ENCODE peak calls at places on chromosomes 13 and 19, in seven cellular contexts. One of them, this sample, is unnamed.
A peak's percentile ranks its signal among the peaks of the same experiment; 100 is the strongest.

GRCh38 chr13:77056382-77056781 is 29.4 kb upstream of the FBXL3 start:
- DNase-seq in astrocyte of the spinal cord: no peak
- DNase-seq in left ventricle myocardium inferior: no peak
- DNase-seq in RWPE1: no peak
- DNase-seq in CD8-positive, alpha-beta T cell: no peak
- DNase-seq in CD4-positive, alpha-beta T cell: no peak
- DNase-seq in NB4: no peak
- DNase-seq in this sample: no peak

GRCh38 chr13:23578411-23579071 is 8.3 kb downstream of the TNFRSF19 start:
- DNase-seq in astrocyte of the spinal cord: peak; percentile 77
- DNase-seq in left ventricle myocardium inferior: peak; percentile 82
- DNase-seq in RWPE1: peak; percentile 34
- DNase-seq in CD8-positive, alpha-beta T cell: peak; percentile 60
- DNase-seq in CD4-positive, alpha-beta T cell: peak; percentile 48
- DNase-seq in NB4: peak; percentile 71
- DNase-seq in this sample: peak; percentile 54

GRCh38 chr19:53982056-53982455 is 9.4 kb upstream of the CACNG6 start:
- DNase-seq in astrocyte of the spinal cord: no peak
- DNase-seq in left ventricle myocardium inferior: no peak
- DNase-seq in RWPE1: no peak
- DNase-seq in CD8-positive, alpha-beta T cell: no peak
- DNase-seq in CD4-positive, alpha-beta T cell: no peak
- DNase-seq in NB4: no peak
- DNase-seq in this sample: no peak

GRCh38 chr13:33123066-33123940 is 107.1 kb downstream of the KL start:
- DNase-seq in astrocyte of the spinal cord: no peak
- DNase-seq in left ventricle myocardium inferior: peak; percentile 48
- DNase-seq in RWPE1: no peak
- DNase-seq in CD8-positive, alpha-beta T cell: no peak
- DNase-seq in CD4-positive, alpha-beta T cell: no peak
- DNase-seq in NB4: peak; percentile 61
- DNase-seq in this sample: no peak

GRCh38 chr13:112326821-112327370 is 49.3 kb upstream of the SPACA7 start:
- DNase-seq in astrocyte of the spinal cord: no peak
- DNase-seq in left ventricle myocardium inferior: no peak
- DNase-seq in RWPE1: no peak
- DNase-seq in CD8-positive, alpha-beta T cell: no peak
- DNase-seq in CD4-positive, alpha-beta T cell: no peak
- DNase-seq in NB4: no peak
- DNase-seq in this sample: no peak

GRCh38 chr13:51348069-51348967 is 8.8 kb downstream of the SERPINE3 start:
- DNase-seq in astrocyte of the spinal cord: no peak
- DNase-seq in left ventricle myocardium inferior: no peak
- DNase-seq in RWPE1: no peak
- DNase-seq in CD8-positive, alpha-beta T cell: no peak
- DNase-seq in CD4-positive, alpha-beta T cell: no peak
- DNase-seq in NB4: no peak
- DNase-seq in this sample: no peak

GRCh38 chr19:55353803-55354697 is 469 bp downstream of the COX6B2 start:
- DNase-seq in astrocyte of the spinal cord: peak; percentile 52
- DNase-seq in left ventricle myocardium inferior: peak; percentile 65
- DNase-seq in RWPE1: peak; percentile 89
- DNase-seq in CD8-positive, alpha-beta T cell: peak; percentile 65
- DNase-seq in CD4-positive, alpha-beta T cell: peak; percentile 37
- DNase-seq in NB4: peak; percentile 35
- DNase-seq in this sample: peak; percentile 66

GRCh38 chr19:33274663-33275558 is 27.4 kb downstream of the CEBPA start:
- DNase-seq in astrocyte of the spinal cord: no peak
- DNase-seq in left ventricle myocardium inferior: no peak
- DNase-seq in RWPE1: no peak
- DNase-seq in CD8-positive, alpha-beta T cell: no peak
- DNase-seq in CD4-positive, alpha-beta T cell: no peak
- DNase-seq in NB4: no peak
- DNase-seq in this sample: no peak

GRCh38 chr13:60629158-60629557 is 232.1 kb downstream of the TDRD3 start:
- DNase-seq in astrocyte of the spinal cord: no peak
- DNase-seq in left ventricle myocardium inferior: no peak
- DNase-seq in RWPE1: no peak
- DNase-seq in CD8-positive, alpha-beta T cell: no peak
- DNase-seq in CD4-positive, alpha-beta T cell: no peak
- DNase-seq in NB4: no peak
- DNase-seq in this sample: no peak

GRCh38 chr13:114064516-114065140 is 67.8 kb downstream of the RASA3 start:
- DNase-seq in astrocyte of the spinal cord: peak; percentile 51
- DNase-seq in left ventricle myocardium inferior: peak; percentile 28
- DNase-seq in RWPE1: peak; percentile 35
- DNase-seq in CD8-positive, alpha-beta T cell: no peak
- DNase-seq in CD4-positive, alpha-beta T cell: no peak
- DNase-seq in NB4: no peak
- DNase-seq in this sample: no peak

GRCh38 chr13:49428041-49428763 is 15.7 kb downstream of the CAB39L start:
- DNase-seq in astrocyte of the spinal cord: no peak
- DNase-seq in left ventricle myocardium inferior: peak; percentile 17
- DNase-seq in RWPE1: no peak
- DNase-seq in CD8-positive, alpha-beta T cell: no peak
- DNase-seq in CD4-positive, alpha-beta T cell: no peak
- DNase-seq in NB4: peak; percentile 52
- DNase-seq in this sample: no peak

GRCh38 chr13:105611424-105611823 is 924.0 kb downstream of the EFNB2 start:
- DNase-seq in astrocyte of the spinal cord: peak; percentile 76
- DNase-seq in left ventricle myocardium inferior: no peak
- DNase-seq in RWPE1: peak; percentile 45
- DNase-seq in CD8-positive, alpha-beta T cell: no peak
- DNase-seq in CD4-positive, alpha-beta T cell: no peak
- DNase-seq in NB4: no peak
- DNase-seq in this sample: no peak

GRCh38 chr19:45355402-45355801 is 14.9 kb downstream of the KLC3 start:
- DNase-seq in astrocyte of the spinal cord: no peak
- DNase-seq in left ventricle myocardium inferior: no peak
- DNase-seq in RWPE1: no peak
- DNase-seq in CD8-positive, alpha-beta T cell: no peak
- DNase-seq in CD4-positive, alpha-beta T cell: no peak
- DNase-seq in NB4: no peak
- DNase-seq in this sample: no peak

GRCh38 chr13:19818223-19818842 is 35.6 kb upstream of the PSPC1 start:
- DNase-seq in astrocyte of the spinal cord: peak; percentile 18
- DNase-seq in left ventricle myocardium inferior: peak; percentile 32
- DNase-seq in RWPE1: no peak
- DNase-seq in CD8-positive, alpha-beta T cell: no peak
- DNase-seq in CD4-positive, alpha-beta T cell: peak; percentile 5
- DNase-seq in NB4: peak; percentile 69
- DNase-seq in this sample: peak; percentile 17

GRCh38 chr19:52211203-52211602 is 21.4 kb downstream of the PPP2R1A start:
- DNase-seq in astrocyte of the spinal cord: no peak
- DNase-seq in left ventricle myocardium inferior: no peak
- DNase-seq in RWPE1: no peak
- DNase-seq in CD8-positive, alpha-beta T cell: no peak
- DNase-seq in CD4-positive, alpha-beta T cell: no peak
- DNase-seq in NB4: no peak
- DNase-seq in this sample: no peak

GRCh38 chr13:97261254-97262015 is 39.3 kb downstream of the MBNL2 start:
- DNase-seq in astrocyte of the spinal cord: no peak
- DNase-seq in left ventricle myocardium inferior: no peak
- DNase-seq in RWPE1: no peak
- DNase-seq in CD8-positive, alpha-beta T cell: peak; percentile 35
- DNase-seq in CD4-positive, alpha-beta T cell: no peak
- DNase-seq in NB4: no peak
- DNase-seq in this sample: no peak

GRCh38 chr19:46791944-46792343 is 3.5 kb upstream of the SLC1A5 start:
- DNase-seq in astrocyte of the spinal cord: no peak
- DNase-seq in left ventricle myocardium inferior: no peak
- DNase-seq in RWPE1: no peak
- DNase-seq in CD8-positive, alpha-beta T cell: peak; percentile 26
- DNase-seq in CD4-positive, alpha-beta T cell: no peak
- DNase-seq in NB4: peak; percentile 94
- DNase-seq in this sample: no peak

GRCh38 chr13:42752731-42753130 is 28.7 kb upstream of the FAM216B start:
- DNase-seq in astrocyte of the spinal cord: no peak
- DNase-seq in left ventricle myocardium inferior: no peak
- DNase-seq in RWPE1: no peak
- DNase-seq in CD8-positive, alpha-beta T cell: no peak
- DNase-seq in CD4-positive, alpha-beta T cell: no peak
- DNase-seq in NB4: no peak
- DNase-seq in this sample: no peak

GRCh38 chr13:48431987-48432615 is 19.2 kb upstream of the LPAR6 start:
- DNase-seq in astrocyte of the spinal cord: peak; percentile 46
- DNase-seq in left ventricle myocardium inferior: no peak
- DNase-seq in RWPE1: no peak
- DNase-seq in CD8-positive, alpha-beta T cell: no peak
- DNase-seq in CD4-positive, alpha-beta T cell: no peak
- DNase-seq in NB4: no peak
- DNase-seq in this sample: no peak

GRCh38 chr13:75871059-75871458 is 234.9 kb downstream of the LMO7 start:
- DNase-seq in astrocyte of the spinal cord: no peak
- DNase-seq in left ventricle myocardium inferior: no peak
- DNase-seq in RWPE1: no peak
- DNase-seq in CD8-positive, alpha-beta T cell: no peak
- DNase-seq in CD4-positive, alpha-beta T cell: no peak
- DNase-seq in NB4: no peak
- DNase-seq in this sample: no peak

GRCh38 chr13:73000027-73000674 is 58.7 kb upstream of the KLF5 start:
- DNase-seq in astrocyte of the spinal cord: peak; percentile 55
- DNase-seq in left ventricle myocardium inferior: no peak
- DNase-seq in RWPE1: no peak
- DNase-seq in CD8-positive, alpha-beta T cell: no peak
- DNase-seq in CD4-positive, alpha-beta T cell: no peak
- DNase-seq in NB4: peak; percentile 75
- DNase-seq in this sample: no peak
- TF ChIP-seq CTCF in astrocyte of the spinal cord: no peak
- TF ChIP-seq CTCF in left ventricle myocardium inferior: no peak
- TF ChIP-seq CTCF in RWPE1: no peak
- TF ChIP-seq CTCF in CD8-positive, alpha-beta T cell: no peak
- TF ChIP-seq CTCF in CD4-positive, alpha-beta T cell: no peak
- TF ChIP-seq CTCF in NB4: no peak
- TF ChIP-seq CTCF in this sample: no peak

GRCh38 chr19:15454371-15454800 is 4.6 kb upstream of the WIZ start:
- DNase-seq in astrocyte of the spinal cord: no peak
- DNase-seq in left ventricle myocardium inferior: no peak
- DNase-seq in RWPE1: no peak
- DNase-seq in CD8-positive, alpha-beta T cell: no peak
- DNase-seq in CD4-positive, alpha-beta T cell: no peak
- DNase-seq in NB4: no peak
- DNase-seq in this sample: no peak
- TF ChIP-seq CTCF in astrocyte of the spinal cord: peak; percentile 41
- TF ChIP-seq CTCF in left ventricle myocardium inferior: no peak
- TF ChIP-seq CTCF in RWPE1: no peak
- TF ChIP-seq CTCF in CD8-positive, alpha-beta T cell: no peak
- TF ChIP-seq CTCF in CD4-positive, alpha-beta T cell: no peak
- TF ChIP-seq CTCF in NB4: peak; percentile 7
- TF ChIP-seq CTCF in this sample: no peak

GRCh38 chr13:99766641-99767045 is 204.9 kb downstream of the ZIC5 start:
- DNase-seq in astrocyte of the spinal cord: no peak
- DNase-seq in left ventricle myocardium inferior: no peak
- DNase-seq in RWPE1: no peak
- DNase-seq in CD8-positive, alpha-beta T cell: no peak
- DNase-seq in CD4-positive, alpha-beta T cell: no peak
- DNase-seq in NB4: no peak
- DNase-seq in this sample: no peak
- TF ChIP-seq CTCF in astrocyte of the spinal cord: peak; percentile 12
- TF ChIP-seq CTCF in left ventricle myocardium inferior: no peak
- TF ChIP-seq CTCF in RWPE1: no peak
- TF ChIP-seq CTCF in CD8-positive, alpha-beta T cell: no peak
- TF ChIP-seq CTCF in CD4-positive, alpha-beta T cell: no peak
- TF ChIP-seq CTCF in NB4: no peak
- TF ChIP-seq CTCF in this sample: no peak

DNA sequence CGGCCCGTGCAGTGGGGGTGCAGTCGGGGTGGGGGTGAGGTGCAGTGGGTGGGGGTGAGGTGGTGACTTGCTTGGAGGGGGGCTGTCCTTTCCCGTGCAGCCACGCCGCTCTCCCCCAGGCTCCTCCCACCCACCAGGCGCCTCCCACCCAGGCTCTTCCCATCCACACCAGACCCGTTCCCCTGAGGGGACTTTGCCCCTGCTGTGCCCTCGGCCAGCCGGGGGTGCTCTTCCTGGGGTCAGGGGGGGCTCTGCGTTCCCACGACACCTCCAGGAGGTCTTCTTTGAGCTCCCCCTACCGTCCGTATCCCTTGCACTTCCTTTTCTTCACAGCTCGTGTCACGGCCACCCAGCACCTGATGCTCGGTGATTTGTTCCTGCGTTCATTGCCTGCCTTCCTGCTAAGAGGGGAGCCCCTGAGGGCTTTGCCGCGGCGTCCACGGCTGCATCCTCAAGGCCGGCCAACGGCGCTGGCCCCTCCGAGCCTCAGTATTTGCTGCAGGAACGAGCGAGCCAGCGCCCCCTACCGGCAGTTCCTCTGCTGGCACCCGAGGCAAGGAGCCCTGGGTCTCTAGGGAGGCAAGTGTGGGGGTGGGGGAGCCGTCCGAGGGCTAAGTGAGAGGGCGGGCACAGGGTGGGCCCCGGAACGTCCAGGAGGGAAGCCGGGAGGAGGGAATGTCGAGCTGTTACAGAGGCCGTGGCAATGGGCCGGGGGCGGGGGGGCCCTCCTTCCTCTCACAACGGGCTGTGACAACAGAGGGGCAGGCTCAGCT is 11.8 kb downstream of the LRRC4B start:
- DNase-seq in astrocyte of the spinal cord: peak; percentile 45
- DNase-seq in left ventricle myocardium inferior: peak; percentile 77
- DNase-seq in RWPE1: peak; percentile 51
- DNase-seq in CD8-positive, alpha-beta T cell: peak; percentile 69
- DNase-seq in CD4-positive, alpha-beta T cell: peak; percentile 56
- DNase-seq in NB4: peak; percentile 72
- DNase-seq in this sample: peak; percentile 61
- TF ChIP-seq CTCF in astrocyte of the spinal cord: peak; percentile 85
- TF ChIP-seq CTCF in left ventricle myocardium inferior: peak; percentile 81
- TF ChIP-seq CTCF in RWPE1: peak; percentile 81
- TF ChIP-seq CTCF in CD8-positive, alpha-beta T cell: peak; percentile 90
- TF ChIP-seq CTCF in CD4-positive, alpha-beta T cell: peak; percentile 84
- TF ChIP-seq CTCF in NB4: peak; percentile 69
- TF ChIP-seq CTCF in this sample: peak; percentile 71